ENCODE peak calls at places on chromosomes 2 and 18, in seven cellular contexts. F is neuronal stem cell, J is IMR-90, C is mesendoderm, R is H9, X is H1, S is trophoblast cell. H is an unnamed sample.

GRCh38 chr2:15625344-15626036 is 33.8 kb downstream of the DDX1 start:
- DNase-seq in C (no peak), R (no peak), S (no peak), J (no peak), F (no peak), X (no peak), H (no peak)

GRCh38 chr2:42923632-42924425 is 131.4 kb upstream of the HAAO start:
- DNase-seq in F (no peak), C (peak; percentile 39), J (peak; percentile 50), S (peak; percentile 26), R (no peak), X (no peak), H (no peak)

GRCh38 chr2:120037995-120038541 is 25.2 kb downstream of the EPB41L5 start:
- DNase-seq in F (no peak), J (peak; percentile 31), R (no peak), S (no peak), C (no peak), X (no peak), H (no peak)

GRCh38 chr2:105490956-105491355 is 92.1 kb upstream of the FHL2 start:
- DNase-seq in J (no peak), X (no peak), C (no peak), S (no peak), F (no peak), R (no peak), H (no peak)

GRCh38 chr2:174235680-174236079 is 12.7 kb downstream of the OLA1 start:
- DNase-seq in F (no peak), R (no peak), X (no peak), S (no peak), C (no peak), J (peak; percentile 31), H (peak; percentile 19)

GRCh38 chr2:142130111-142131015 is 453 bp downstream of the LRP1B start:
- DNase-seq in C (peak; percentile 82), R (peak; percentile 72), F (peak; percentile 60), X (peak; percentile 78), S (peak; percentile 23), J (peak; percentile 51), H (peak; percentile 81)

GRCh38 chr2:6772366-6772710 is 93.4 kb downstream of the CMPK2 start:
- DNase-seq in J (peak; percentile 7), X (peak; percentile 52), R (peak; percentile 73), S (no peak), F (peak; percentile 17), C (peak; percentile 88), H (no peak)

GRCh38 chr2:85741811-85742507 is 11.8 kb upstream of the ATOH8 start:
- DNase-seq in X (no peak), R (no peak), S (no peak), J (peak; percentile 96), F (peak; percentile 60), C (no peak), H (peak; percentile 93)

GRCh38 chr18:12741351-12741750 is 38.5 kb downstream of the PSMG2 start:
- DNase-seq in S (peak; percentile 94), X (no peak), J (peak; percentile 49), C (no peak), F (no peak), R (no peak), H (peak; percentile 14)

GRCh38 chr2:85606116-85606455 is 3.6 kb upstream of the TMEM150A start:
- DNase-seq in S (no peak), C (no peak), X (no peak), J (no peak), R (no peak), F (no peak), H (no peak)

GRCh38 chr2:144237108-144237507 is 282.8 kb downstream of the ZEB2 start:
- DNase-seq in F (no peak), S (no peak), J (no peak), X (no peak), C (no peak), R (no peak), H (no peak)

GRCh38 chr2:158756976-158757375 is 38.1 kb upstream of the DAPL1 start:
- DNase-seq in C (no peak), J (peak; percentile 61), S (no peak), R (no peak), F (no peak), X (no peak), H (no peak)

GRCh38 chr2:133674433-133675331 is 106.4 kb upstream of the NCKAP5 start:
- DNase-seq in F (peak; percentile 21), R (peak; percentile 43), C (peak; percentile 74), X (peak; percentile 46), S (peak; percentile 40), J (peak; percentile 90), H (peak; percentile 76)

GRCh38 chr18:80247403-80247916 is at the start of gene PARD6G:
- DNase-seq in R (peak; percentile 68), F (peak; percentile 63), C (peak; percentile 56), J (peak; percentile 60), S (peak; percentile 73), X (peak; percentile 79), H (peak; percentile 77)

GRCh38 chr18:57446322-57446721 is 11.1 kb downstream of the ONECUT2 start:
- DNase-seq in S (no peak), J (peak; percentile 4), F (no peak), X (peak; percentile 77), R (peak; percentile 62), C (peak; percentile 53), H (no peak)

GRCh38 chr2:64915510-64915900 is 73.7 kb upstream of the SLC1A4 start:
- DNase-seq in R (no peak), S (no peak), X (no peak), F (no peak), J (no peak), C (no peak), H (no peak)

GRCh38 chr2:186422226-186422625 is 63.8 kb upstream of the ZC3H15 start:
- DNase-seq in J (peak; percentile 96), X (no peak), S (no peak), R (no peak), C (no peak), F (no peak), H (peak; percentile 21)

GRCh38 chr2:150204449-150204848 is 283.0 kb downstream of the RND3 start:
- DNase-seq in J (peak; percentile 98), F (no peak), C (no peak), X (no peak), S (no peak), R (no peak), H (peak; percentile 84)

GRCh38 chr2:216855079-216855478 is 4.8 kb downstream of the TNP1 start:
- DNase-seq in R (no peak), C (no peak), F (no peak), S (no peak), X (no peak), J (no peak), H (no peak)

GRCh38 chr18:56789004-56789888 is 138.1 kb downstream of the WDR7 start:
- DNase-seq in J (peak; percentile 13), C (peak; percentile 79), S (peak; percentile 4), R (peak; percentile 59), X (peak; percentile 78), F (no peak), H (peak; percentile 23)

GRCh38 chr2:59575191-59575590 is 978.3 kb downstream of the BCL11A start:
- DNase-seq in C (no peak), F (no peak), S (no peak), R (no peak), X (no peak), J (no peak), H (no peak)

GRCh38 chr2:59583173-59583765 is 970.2 kb downstream of the BCL11A start:
- DNase-seq in R (no peak), X (no peak), J (no peak), S (no peak), C (no peak), F (no peak), H (no peak)

GRCh38 chr2:59578349-59578748 is 975.1 kb downstream of the BCL11A start:
- DNase-seq in F (no peak), R (no peak), S (no peak), X (no peak), C (no peak), J (no peak), H (no peak)
- H3K27ac ChIP-seq in F (no peak overlapping the region), R (no peak overlapping the region), S (no peak overlapping the region), X (no peak overlapping the region), C (no peak overlapping the region), J (no peak overlapping the region), H (no peak overlapping the region)

DNA sequence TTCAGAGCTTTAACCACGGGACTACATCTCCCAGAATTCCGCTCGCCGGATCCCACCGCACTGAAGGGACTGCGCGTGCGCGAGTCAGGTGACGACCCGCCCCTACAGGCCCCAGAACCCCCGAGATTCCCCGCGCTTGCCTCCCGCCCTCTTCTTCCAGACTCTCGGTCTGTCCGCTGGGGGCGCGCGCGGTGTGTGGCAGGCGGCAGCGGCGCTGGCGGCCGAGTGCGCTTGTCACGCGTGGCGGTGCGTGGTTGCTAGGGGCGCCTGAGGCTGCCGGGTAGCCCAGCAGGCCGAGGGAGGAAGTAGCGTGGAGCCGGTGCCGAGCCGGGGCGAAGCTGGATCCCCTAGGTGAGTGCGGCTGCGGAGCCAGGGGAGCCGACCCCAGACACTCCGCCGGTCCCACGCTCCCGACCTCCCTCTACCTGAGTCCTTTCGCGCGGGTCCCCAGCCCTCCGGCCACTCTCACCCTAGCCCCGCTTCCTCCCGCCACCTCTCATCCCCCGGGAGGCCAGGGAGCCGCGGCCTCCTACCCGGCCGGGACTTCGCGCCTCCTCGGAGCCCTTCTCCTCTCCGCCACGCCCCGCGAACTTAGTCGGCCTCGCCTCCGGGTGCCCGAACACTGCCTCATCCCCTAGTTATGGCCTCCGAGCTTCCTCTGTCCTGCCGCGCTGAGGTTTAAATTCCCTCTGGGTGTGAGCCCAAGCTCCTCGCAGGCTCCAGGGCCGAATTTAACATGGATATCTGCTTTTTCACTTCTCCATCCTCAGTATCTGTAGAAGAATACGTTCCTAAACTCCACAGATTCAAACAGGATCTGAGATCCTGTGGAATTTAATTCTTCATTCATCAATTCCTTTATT is at the start of gene TTLL4:
- DNase-seq in F (peak; percentile 97), X (peak; percentile 98), R (peak; percentile 97), S (peak; percentile 97), J (peak; percentile 93), C (peak; percentile 97), H (peak; percentile 96)
- H2AK5ac ChIP-seq in F (peak within 1 kb of the TSS; percentile 56), X (no peak within 1 kb of the TSS), R (no peak within 1 kb of the TSS), S (peak within 1 kb of the TSS; percentile 70), J (no peak within 1 kb of the TSS), C (no peak within 1 kb of the TSS), H (peak within 1 kb of the TSS; percentile 54)

GRCh38 chr2:166614027-166614426 is 120.0 kb upstream of the SCN7A start:
- DNase-seq in X (no peak), F (no peak), S (no peak), J (no peak), C (peak; percentile 23), R (no peak), H (no peak)

GRCh38 chr2:166612214-166612613 is 118.2 kb upstream of the SCN7A start:
- DNase-seq in F (no peak), X (no peak), C (no peak), R (no peak), S (no peak), J (no peak), H (no peak)

GRCh38 chr2:166613226-166613625 is 119.2 kb upstream of the SCN7A start:
- DNase-seq in S (no peak), C (no peak), R (no peak), J (no peak), F (no peak), X (no peak), H (no peak)

GRCh38 chr2:166610180-166610919 is 116.3 kb upstream of the SCN7A start:
- DNase-seq in X (peak; percentile 65), J (no peak), C (peak; percentile 71), R (peak; percentile 75), S (no peak), F (no peak), H (no peak)

GRCh38 chr2:166609183-166609959 is 115.3 kb upstream of the SCN7A start:
- DNase-seq in F (no peak), R (peak; percentile 50), S (no peak), X (no peak), J (no peak), C (peak; percentile 78), H (no peak)
- H2BK120ac ChIP-seq in F (no peak overlapping the region), R (no peak overlapping the region), S (no peak overlapping the region), X (no peak overlapping the region), J (no peak overlapping the region), C (no peak overlapping the region), H (no peak overlapping the region)

GRCh38 chr2:241295326-241296095 is 20.0 kb downstream of the HDLBP start:
- DNase-seq in X (peak; percentile 37), C (no peak), J (no peak), R (no peak), F (no peak), S (no peak), H (no peak)
- H3K27ac ChIP-seq in X (no peak overlapping the region), C (no peak overlapping the region), J (no peak overlapping the region), R (no peak overlapping the region), F (no peak overlapping the region), S (no peak overlapping the region), H (no peak overlapping the region)